ENCODE peak calls at places on chromosomes 4 and X, in ten cellular contexts. V is GM23338; T is right atrium auricular region; U is IMR-90; G is upper lobe of right lung; R is NAMALWA; I is posterior cingulate gyrus; Q is naive thymus-derived CD4-positive, alpha-beta T cell; X is NCI-H1417; P is AG09319. S is an unnamed sample.

GRCh38 chr4:119854364-119854763 is 212.3 kb downstream of the MAD2L1 start:
- DNase-seq in P (no peak), Q (no peak), T (no peak), I (no peak), V (no peak), R (no peak), G (no peak), X (no peak), U (peak), S (no peak)

GRCh38 chr4:88628746-88629145 is 36.5 kb downstream of the HERC3 start:
- DNase-seq in Q (no peak), G (no peak), T (no peak), P (no peak), X (no peak), R (no peak), U (no peak), V (no peak), I (no peak), S (no peak)

GRCh38 chrX:51158261-51158660 is 174.4 kb upstream of the NUDT10 start:
- DNase-seq in P (no peak), X (no peak), T (no peak), R (no peak), G (no peak), I (no peak), Q (no peak), U (no peak), V (no peak), S (no peak)

GRCh38 chrX:109890910-109891502 is 111.9 kb upstream of the TMEM164 start:
- DNase-seq in U (peak), G (peak), R (peak), X (peak), Q (peak), I (peak), V (peak), P (no peak), T (peak), S (peak)

GRCh38 chr4:147096667-147097604 is 151.3 kb upstream of the TTC29 start:
- DNase-seq in T (no peak), V (peak), R (peak), I (no peak), U (peak), Q (peak), P (no peak), X (no peak), G (no peak), S (peak)

GRCh38 chr4:1608821-1609500 is 75.2 kb downstream of the FAM53A start:
- DNase-seq in Q (no peak), G (peak), R (no peak), I (no peak), V (no peak), T (no peak), U (no peak), X (no peak), P (no peak), S (no peak)

GRCh38 chr4:116796022-116796421 is 289.4 kb downstream of the TRAM1L1 start:
- DNase-seq in T (no peak), G (no peak), X (no peak), V (peak), I (no peak), P (no peak), R (no peak), U (no peak), Q (no peak), S (no peak)

GRCh38 chrX:7068939-7069367 is 78.6 kb upstream of the STS start:
- DNase-seq in X (peak), R (peak), P (no peak), G (no peak), U (no peak), T (no peak), V (peak), Q (peak), I (no peak), S (peak)

GRCh38 chr4:153483432-153484418 is 17.6 kb downstream of the TMEM131L start:
- DNase-seq in X (no peak), Q (no peak), T (no peak), P (no peak), V (no peak), G (no peak), I (no peak), R (no peak), U (peak), S (no peak)

GRCh38 chrX:1433646-1434357 is 18.9 kb downstream of the ASMTL start:
- DNase-seq in G (no peak), Q (no peak), X (no peak), U (no peak), I (no peak), V (no peak), R (no peak), T (no peak), P (no peak), S (no peak)

GRCh38 chrX:104195489-104196084 is 29.3 kb downstream of the FAM199X start:
- DNase-seq in X (peak), G (no peak), P (no peak), Q (peak), U (peak), V (peak), I (no peak), T (no peak), R (peak), S (peak)

GRCh38 chrX:1491851-1492349 is 39.2 kb upstream of the ASMTL start:
- DNase-seq in T (no peak), P (no peak), Q (peak), X (no peak), V (peak), R (peak), G (peak), U (no peak), I (no peak), S (no peak)

GRCh38 chr4:53003959-53004358 is 141.8 kb downstream of the RASL11B start:
- DNase-seq in G (no peak), Q (no peak), I (no peak), U (peak), P (no peak), V (no peak), T (no peak), R (no peak), X (no peak), S (no peak)

GRCh38 chr4:15132739-15133138 is 130.5 kb downstream of the CPEB2 start:
- DNase-seq in I (no peak), X (no peak), G (no peak), T (no peak), Q (no peak), V (no peak), U (no peak), R (no peak), P (no peak), S (no peak)

GRCh38 chr4:170853422-170854021 is 763.8 kb upstream of the AADAT start:
- DNase-seq in R (peak), X (no peak), U (no peak), I (peak), V (peak), T (no peak), Q (no peak), G (peak), P (no peak), S (peak)

GRCh38 chr4:7384929-7385890 is 49.5 kb downstream of the PSAPL1 start:
- DNase-seq in V (no peak), X (no peak), Q (no peak), P (no peak), T (peak), R (no peak), I (no peak), G (peak), U (no peak), S (no peak)

GRCh38 chr4:139892973-139893736 is 227.5 kb downstream of the MGST2 start:
- DNase-seq in T (no peak), P (no peak), X (no peak), U (no peak), I (no peak), G (no peak), V (peak), Q (no peak), R (no peak), S (no peak)

GRCh38 chr4:137949746-137950145 is 292.4 kb downstream of the SLC7A11 start:
- DNase-seq in X (no peak), V (no peak), Q (no peak), I (no peak), T (no peak), U (peak), R (no peak), G (no peak), P (no peak), S (no peak)

GRCh38 chrX:75547783-75548182 is 24.9 kb upstream of the ZDHHC15 start:
- DNase-seq in X (no peak), P (no peak), G (peak), I (peak), U (no peak), R (no peak), T (peak), V (no peak), Q (peak), S (no peak)

GRCh38 chr4:65071532-65071931 is 598.8 kb downstream of the EPHA5 start:
- DNase-seq in X (no peak), P (no peak), T (no peak), V (no peak), R (no peak), G (no peak), U (no peak), I (no peak), Q (no peak), S (no peak)

GRCh38 chr4:95572304-95572991 is 23.7 kb upstream of the UNC5C start:
- DNase-seq in Q (no peak), G (peak), U (no peak), I (no peak), X (peak), V (peak), P (no peak), R (no peak), T (peak), S (no peak)

GRCh38 chr4:38724507-38724808 is 58.3 kb downstream of the TLR10 start:
- DNase-seq in X (no peak), V (no peak), P (no peak), U (no peak), R (no peak), I (no peak), G (no peak), Q (no peak), T (no peak), S (no peak)

GRCh38 chrX:134622056-134622812 is 36.0 kb downstream of the PLAC1 start:
- DNase-seq in T (no peak), G (no peak), U (peak), P (peak), R (no peak), X (no peak), V (peak), I (no peak), Q (no peak), S (peak)

GRCh38 chrX:40107291-40108083 is 9.7 kb upstream of the BCOR start:
- DNase-seq in U (no peak), Q (no peak), X (peak), G (peak), T (peak), V (peak), I (no peak), R (no peak), P (no peak), S (peak)

GRCh38 chr4:128291096-128291495 is 3.5 kb upstream of the PGRMC2 start:
- DNase-seq in T (no peak), X (no peak), I (no peak), V (no peak), Q (no peak), G (no peak), P (no peak), U (no peak), R (no peak), S (no peak)

GRCh38 chr4:38768968-38769394 is 13.8 kb downstream of the TLR10 start:
- DNase-seq in V (no peak), I (no peak), T (no peak), R (no peak), X (no peak), Q (no peak), U (peak), G (no peak), P (no peak), S (no peak)

GRCh38 chr4:187586892-187587291 is 408.7 kb upstream of the ZFP42 start:
- DNase-seq in G (no peak), U (no peak), V (no peak), P (no peak), I (no peak), X (no peak), R (no peak), Q (no peak), T (no peak), S (no peak)

S was measured in erythroblast.